ENCODE peak calls at places on chromosomes 1 and 21, in six cellular contexts. T is neuronal stem cell, X is H1, Z is IMR-90, F is mesenchymal stem cell, O is H9. R is an unnamed sample.

GRCh38 chr1:246199086-246199485 is 308.0 kb downstream of the SMYD3 start:
- DNase-seq in T (no peak), X (no peak), Z (no peak), F (peak), O (no peak), R (peak)

GRCh38 chr21:15731243-15731613 is 1.4 kb downstream of the USP25 start:
- DNase-seq in T (no peak), X (no peak), Z (no peak), F (peak), O (no peak), R (peak)

GRCh38 chr1:235843458-235843857 is 23.2 kb downstream of the LYST start:
- DNase-seq in T (no peak), X (no peak), Z (peak), F (peak), O (no peak), R (no peak)

GRCh38 chr1:224733021-224733911 is 117.1 kb downstream of the CNIH3 start:
- DNase-seq in T (no peak), X (no peak), Z (peak), F (peak), O (no peak), R (peak)

GRCh38 chr1:218983848-218984247 is 189.8 kb upstream of the LYPLAL1 start:
- DNase-seq in T (no peak), X (no peak), Z (no peak), F (peak), O (peak), R (no peak)

GRCh38 chr1:61182049-61182448 is 99.7 kb downstream of the NFIA start:
- DNase-seq in T (no peak), X (no peak), Z (peak), F (peak), O (no peak), R (no peak)

GRCh38 chr21:17003221-17003620 is 509.6 kb upstream of the CXADR start:
- DNase-seq in T (no peak), X (no peak), Z (peak), F (peak), O (no peak), R (peak)

GRCh38 chr21:25772680-25773079 is 37.9 kb downstream of the GABPA start:
- DNase-seq in T (no peak), X (no peak), Z (no peak), F (no peak), O (no peak), R (peak)

GRCh38 chr1:26500488-26501175 is 28.4 kb downstream of the HMGN2 start:
- DNase-seq in T (peak), X (peak), Z (peak), F (peak), O (peak), R (peak)

GRCh38 chr21:29295066-29295650 is 3.6 kb upstream of the BACH1 start:
- DNase-seq in T (no peak), X (no peak), Z (no peak), F (no peak), O (no peak), R (no peak)

GRCh38 chr1:177505905-177506590 is 335.3 kb downstream of the BRINP2 start:
- DNase-seq in T (no peak), X (no peak), Z (no peak), F (no peak), O (no peak), R (no peak)

GRCh38 chr21:42111470-42111743 is 40.3 kb downstream of the UMODL1 start:
- DNase-seq in T (no peak), X (no peak), Z (no peak), F (no peak), O (no peak), R (no peak)

GRCh38 chr1:241413386-241413785 is 56.4 kb upstream of the RGS7 start:
- DNase-seq in T (no peak), X (no peak), Z (peak), F (peak), O (no peak), R (no peak)

GRCh38 chr1:27912429-27912828 is 22.4 kb upstream of the SMPDL3B start:
- DNase-seq in T (no peak), X (no peak), Z (no peak), F (no peak), O (no peak), R (no peak)

GRCh38 chr1:108814343-108815125 is 42.4 kb downstream of the AKNAD1 start:
- DNase-seq in T (no peak), X (no peak), Z (peak), F (peak), O (no peak), R (no peak)

GRCh38 chr1:204659061-204659460 is 26.5 kb downstream of the LRRN2 start:
- DNase-seq in T (no peak), X (no peak), Z (no peak), F (peak), O (no peak), R (no peak)

GRCh38 chr1:153663211-153663610 is 4.7 kb downstream of the SNAPIN start:
- DNase-seq in T (no peak), X (no peak), Z (peak), F (peak), O (no peak), R (no peak)

GRCh38 chr1:37233606-37234005 is 199.3 kb upstream of the GRIK3 start:
- DNase-seq in T (no peak), X (no peak), Z (no peak), F (no peak), O (no peak), R (no peak)

GRCh38 chr1:47389735-47390134 is 26.4 kb upstream of the FOXE3 start:
- DNase-seq in T (no peak), X (no peak), Z (no peak), F (no peak), O (no peak), R (no peak)

GRCh38 chr1:234484218-234484617 is 5.2 kb upstream of the TARBP1 start:
- DNase-seq in T (no peak), X (no peak), Z (peak), F (no peak), O (no peak), R (no peak)

GRCh38 chr1:20950689-20951088 is 163.6 kb upstream of the HP1BP3 start:
- DNase-seq in T (no peak), X (no peak), Z (no peak), F (no peak), O (no peak), R (no peak)

GRCh38 chr1:216843426-216843825 is 120.2 kb upstream of the ESRRG start:
- DNase-seq in T (no peak), X (no peak), Z (no peak), F (no peak), O (no peak), R (no peak)

GRCh38 chr1:216846339-216846738 is 123.1 kb upstream of the ESRRG start:
- DNase-seq in T (no peak), X (no peak), Z (no peak), F (no peak), O (no peak), R (peak)

GRCh38 chr1:216836316-216836715 is 113.1 kb upstream of the ESRRG start:
- DNase-seq in T (no peak), X (peak), Z (no peak), F (no peak), O (no peak), R (no peak)

DNA sequence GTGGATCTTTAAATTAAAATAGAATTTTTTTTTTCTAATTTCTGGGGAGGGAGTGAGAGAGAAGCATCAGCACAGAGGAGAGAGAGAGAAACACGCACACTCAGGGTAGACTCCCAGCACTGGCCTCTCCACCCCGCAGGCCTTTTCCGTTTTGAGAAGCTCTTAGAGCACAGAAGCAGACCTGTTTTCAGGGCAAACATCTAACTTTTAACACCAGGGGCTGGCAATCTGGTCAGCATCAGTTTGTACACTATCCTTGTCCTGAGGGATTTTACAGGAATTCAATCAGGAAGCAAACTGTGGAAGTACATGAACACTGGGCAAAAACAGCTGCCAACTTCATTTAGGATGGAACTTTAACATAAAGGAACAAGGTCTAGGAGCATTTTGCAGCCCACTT is 117.9 kb upstream of the ESRRG start:
- DNase-seq in T (no peak), X (no peak), Z (no peak), F (no peak), O (no peak), R (no peak)
- H3K14ac ChIP-seq in T (no peak), X (no peak), Z (no peak), F (no peak), O (no peak), R (no peak)

GRCh38 chr1:93906480-93906879 is 2.8 kb downstream of the GCLM start:
- DNase-seq in T (no peak), X (no peak), Z (no peak), F (no peak), O (no peak), R (no peak)

GRCh38 chr1:93907718-93908117 is 1.5 kb downstream of the GCLM start:
- DNase-seq in T (no peak), X (no peak), Z (peak), F (peak), O (no peak), R (no peak)

GRCh38 chr1:93910305-93910704 is 1.1 kb upstream of the GCLM start:
- DNase-seq in T (no peak), X (no peak), Z (no peak), F (no peak), O (no peak), R (no peak)

GRCh38 chr1:93908394-93909145 is 660 bp downstream of the GCLM start:
- DNase-seq in T (peak), X (no peak), Z (no peak), F (no peak), O (peak), R (peak)

DNA sequence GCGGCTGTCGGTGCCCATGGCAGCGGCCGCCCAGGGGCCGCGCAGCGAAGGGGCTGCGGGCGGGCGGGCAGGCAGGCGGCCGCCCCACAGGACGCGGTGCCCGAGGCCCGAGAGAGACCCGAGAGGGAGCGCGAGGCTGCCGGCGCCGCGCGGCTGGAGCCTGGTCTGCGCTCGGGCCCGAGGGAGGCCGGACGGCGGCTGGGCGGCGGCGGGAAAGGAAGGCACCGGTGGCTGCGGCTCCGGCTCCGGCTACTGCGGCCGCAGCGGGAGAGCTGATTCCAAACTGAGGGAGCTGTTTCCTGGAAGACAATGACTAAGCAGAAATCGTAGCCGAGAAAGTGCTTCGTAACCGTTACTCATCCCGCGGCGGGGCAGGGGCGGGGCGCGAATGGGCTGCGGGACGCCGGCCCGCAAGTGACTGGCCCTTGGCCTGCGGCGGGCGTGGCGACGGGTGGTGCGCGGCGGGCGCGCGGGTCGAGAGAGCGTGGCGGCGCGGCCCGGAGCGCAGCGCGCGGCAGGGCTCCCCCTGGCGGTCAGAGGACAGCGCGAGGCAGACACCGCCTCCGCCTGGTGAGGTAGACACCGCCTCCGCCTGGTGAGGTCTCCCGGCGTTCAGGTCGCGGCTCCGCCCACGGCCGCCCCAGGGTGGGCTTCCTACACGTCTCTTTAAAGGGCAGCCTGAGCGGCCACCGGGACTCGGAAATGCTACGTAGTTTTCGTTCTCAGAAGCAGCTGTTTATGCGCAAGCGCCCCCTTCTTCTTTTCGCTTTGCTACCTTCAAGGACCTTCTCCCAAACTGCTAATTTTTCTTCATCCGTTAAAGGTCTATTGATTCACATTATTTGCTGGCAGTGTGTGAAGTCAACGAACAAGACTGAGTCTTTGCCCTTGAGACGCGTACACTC is at the start of gene GCLM:
- DNase-seq in T (peak), X (peak), Z (peak), F (peak), O (peak), R (peak)
- H3K14ac ChIP-seq in T (peak), X (no peak), Z (peak), F (peak), O (peak), R (peak)

GRCh38 chr1:228429698-228430097 is 13.0 kb upstream of the TRIM17 start:
- DNase-seq in T (no peak), X (no peak), Z (no peak), F (no peak), O (no peak), R (no peak)

GRCh38 chr1:228438266-228438665 is 21.6 kb upstream of the TRIM17 start:
- DNase-seq in T (no peak), X (no peak), Z (no peak), F (no peak), O (no peak), R (no peak)

GRCh38 chr1:228430243-228430642 is 13.6 kb upstream of the TRIM17 start:
- DNase-seq in T (no peak), X (no peak), Z (no peak), F (no peak), O (no peak), R (no peak)

GRCh38 chr1:228437424-228437823 is 20.8 kb upstream of the TRIM17 start:
- DNase-seq in T (no peak), X (no peak), Z (no peak), F (no peak), O (no peak), R (no peak)

DNA sequence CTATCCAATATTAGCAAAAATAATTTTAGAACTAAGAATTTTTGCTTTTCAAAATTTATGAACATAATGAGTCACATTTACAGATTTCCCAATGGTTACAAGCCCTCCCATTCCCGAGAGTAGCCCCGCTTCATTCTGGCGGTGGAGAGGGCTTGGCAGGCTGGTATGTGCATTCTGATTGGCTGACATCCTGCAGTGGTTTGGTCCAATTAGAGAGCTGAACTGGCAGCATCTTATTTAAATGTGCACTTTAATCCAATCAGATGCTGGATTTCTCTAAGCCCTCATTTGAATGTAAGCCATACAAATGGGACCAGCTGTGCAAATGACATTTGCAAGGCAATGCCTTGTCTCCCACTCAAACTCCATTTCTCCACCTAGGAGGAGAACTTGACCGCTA is 18.0 kb upstream of the TRIM17 start:
- DNase-seq in T (no peak), X (no peak), Z (no peak), F (no peak), O (no peak), R (no peak)
- H3K14ac ChIP-seq in T (no peak), X (no peak), Z (no peak), F (no peak), O (no peak), R (no peak)

GRCh38 chr1:155777541-155777940 is 79.5 kb downstream of the GON4L start:
- DNase-seq in T (no peak), X (no peak), Z (no peak), F (no peak), O (no peak), R (no peak)

GRCh38 chr1:155776414-155776813 is 80.6 kb downstream of the GON4L start:
- DNase-seq in T (no peak), X (no peak), Z (no peak), F (no peak), O (no peak), R (peak)

DNA sequence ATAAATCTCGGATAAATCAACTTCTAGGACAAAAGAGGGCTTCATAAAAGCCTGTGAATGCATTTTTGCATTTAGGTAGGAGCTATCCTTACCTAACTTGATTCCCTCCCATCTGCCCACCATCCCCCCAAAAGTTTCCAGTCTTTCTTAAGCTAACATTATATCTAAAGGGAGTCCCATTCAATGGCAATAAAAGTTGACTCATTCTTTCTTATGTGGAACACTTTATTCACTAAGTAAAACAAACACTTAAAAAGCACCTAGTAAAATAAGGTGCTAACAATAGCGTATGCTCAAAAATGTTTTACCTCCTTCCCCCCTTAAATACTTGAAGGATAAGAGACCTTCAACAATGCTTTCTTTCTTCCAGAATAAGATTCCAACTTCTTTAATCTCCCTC is 83.8 kb downstream of the GON4L start:
- DNase-seq in T (no peak), X (no peak), Z (no peak), F (no peak), O (no peak), R (no peak)
- H3K14ac ChIP-seq in T (no peak), X (no peak), Z (no peak), F (no peak), O (no peak), R (no peak)

DNA sequence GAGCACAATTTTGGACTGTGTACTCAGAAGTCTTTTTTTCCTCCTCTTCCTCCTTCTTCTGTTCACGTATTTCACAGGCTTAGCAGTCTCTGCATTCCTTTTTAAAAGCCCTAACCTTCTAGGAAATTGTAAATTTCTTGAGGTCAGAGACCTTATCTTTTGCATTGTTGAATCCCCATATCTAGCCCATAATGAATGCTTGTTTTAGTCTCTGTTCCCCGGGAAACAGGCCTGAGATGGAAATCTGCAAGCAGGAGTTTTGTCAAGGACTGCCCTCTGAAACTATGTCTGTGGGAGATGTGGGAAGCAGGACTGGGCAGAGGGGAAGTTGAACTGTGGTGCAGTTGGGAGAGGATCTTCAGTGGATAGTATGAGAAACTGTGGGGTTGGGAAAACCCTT is 272.2 kb upstream of the DAB1 start:
- DNase-seq in T (no peak), X (no peak), Z (no peak), F (no peak), O (no peak), R (peak)
- H3K14ac ChIP-seq in T (no peak), X (no peak), Z (no peak), F (no peak), O (no peak), R (no peak)

GRCh38 chr1:7335224-7335879 is 435.7 kb upstream of the VAMP3 start:
- DNase-seq in T (no peak), X (no peak), Z (peak), F (peak), O (no peak), R (no peak)

GRCh38 chr1:7334475-7335035 is 436.5 kb upstream of the VAMP3 start:
- DNase-seq in T (no peak), X (no peak), Z (peak), F (peak), O (no peak), R (peak)

GRCh38 chr1:7331926-7332535 is 439.1 kb upstream of the VAMP3 start:
- DNase-seq in T (no peak), X (no peak), Z (no peak), F (no peak), O (peak), R (no peak)

GRCh38 chr1:7333576-7333975 is 437.5 kb upstream of the VAMP3 start:
- DNase-seq in T (no peak), X (no peak), Z (peak), F (no peak), O (no peak), R (no peak)

GRCh38 chr1:7333094-7333493 is 438.0 kb upstream of the VAMP3 start:
- DNase-seq in T (no peak), X (no peak), Z (no peak), F (no peak), O (peak), R (no peak)
- H3K14ac ChIP-seq in T (no peak), X (no peak), Z (no peak), F (no peak), O (no peak), R (no peak)

DNA sequence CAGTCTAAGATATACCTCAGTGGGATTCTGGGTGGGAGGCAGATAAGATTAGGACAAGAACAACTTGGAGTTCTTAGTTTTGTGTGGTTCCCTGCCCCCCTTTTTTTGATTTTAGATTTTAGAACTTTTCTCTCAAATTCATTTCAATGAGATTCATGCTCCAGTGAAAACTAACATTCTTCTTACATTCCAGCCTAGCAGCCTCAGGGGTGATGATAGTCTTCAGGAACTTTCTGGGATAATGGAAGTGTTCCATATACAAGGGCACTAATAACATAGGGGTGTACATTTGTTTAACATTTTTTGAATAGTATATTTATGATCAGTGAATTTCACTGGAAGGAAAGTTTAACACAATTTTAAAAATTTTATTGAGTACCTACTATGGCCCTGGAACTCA is 61.3 kb upstream of the ZNF648 start:
- DNase-seq in T (no peak), X (no peak), Z (no peak), F (no peak), O (no peak), R (peak)
- H3K14ac ChIP-seq in T (no peak), X (no peak), Z (no peak), F (no peak), O (no peak), R (no peak)

R was measured in trophoblast cell.